ENCODE peak calls at places on chromosomes 12 and 14, in ten cellular contexts. One of them, this sample, is unnamed.

GRCh38 chr14:81535399-81536124 is 1.9 kb upstream of the SEL1L start:
- DNase-seq in dorsolateral prefrontal cortex: no peak
- DNase-seq in heart right ventricle: no peak
- DNase-seq in neural progenitor cell: no peak
- DNase-seq in adrenal gland: no peak
- DNase-seq in MM.1S: no peak
- DNase-seq in fibroblast of lung: no peak
- DNase-seq in tibial nerve: no peak
- DNase-seq in PC-3: no peak
- DNase-seq in IMR-90: no peak
- DNase-seq in this sample: no peak

GRCh38 chr14:104295681-104296387 is 157.4 kb downstream of the KIF26A start:
- DNase-seq in heart right ventricle: peak; percentile 6
- DNase-seq in dorsolateral prefrontal cortex: no peak
- DNase-seq in adrenal gland: peak; percentile 50
- DNase-seq in IMR-90: no peak
- DNase-seq in fibroblast of lung: no peak
- DNase-seq in neural progenitor cell: no peak
- DNase-seq in tibial nerve: no peak
- DNase-seq in PC-3: no peak
- DNase-seq in MM.1S: no peak
- DNase-seq in this sample: no peak

GRCh38 chr12:19282133-19282532 is 152.6 kb downstream of the PLEKHA5 start:
- DNase-seq in dorsolateral prefrontal cortex: no peak
- DNase-seq in neural progenitor cell: no peak
- DNase-seq in adrenal gland: no peak
- DNase-seq in heart right ventricle: no peak
- DNase-seq in PC-3: no peak
- DNase-seq in IMR-90: no peak
- DNase-seq in fibroblast of lung: no peak
- DNase-seq in MM.1S: no peak
- DNase-seq in tibial nerve: no peak
- DNase-seq in this sample: no peak

GRCh38 chr12:2170376-2170775 is 117.6 kb downstream of the CACNA1C start:
- DNase-seq in tibial nerve: no peak
- DNase-seq in dorsolateral prefrontal cortex: no peak
- DNase-seq in IMR-90: no peak
- DNase-seq in MM.1S: no peak
- DNase-seq in adrenal gland: no peak
- DNase-seq in neural progenitor cell: no peak
- DNase-seq in heart right ventricle: no peak
- DNase-seq in PC-3: no peak
- DNase-seq in fibroblast of lung: peak; percentile 69
- DNase-seq in this sample: no peak

GRCh38 chr12:52645120-52645761 is 6.8 kb downstream of the KRT2 start:
- DNase-seq in neural progenitor cell: no peak
- DNase-seq in PC-3: no peak
- DNase-seq in fibroblast of lung: no peak
- DNase-seq in dorsolateral prefrontal cortex: no peak
- DNase-seq in tibial nerve: no peak
- DNase-seq in IMR-90: no peak
- DNase-seq in heart right ventricle: no peak
- DNase-seq in MM.1S: no peak
- DNase-seq in adrenal gland: no peak
- DNase-seq in this sample: peak; percentile 22

GRCh38 chr14:38505221-38506095 is 249.6 kb upstream of the CLEC14A start:
- DNase-seq in dorsolateral prefrontal cortex: no peak
- DNase-seq in neural progenitor cell: no peak
- DNase-seq in MM.1S: no peak
- DNase-seq in IMR-90: peak; percentile 67
- DNase-seq in tibial nerve: no peak
- DNase-seq in heart right ventricle: no peak
- DNase-seq in adrenal gland: no peak
- DNase-seq in PC-3: no peak
- DNase-seq in fibroblast of lung: peak; percentile 41
- DNase-seq in this sample: no peak

GRCh38 chr12:47767197-47767724 is 5.8 kb upstream of the SLC48A1 start:
- DNase-seq in heart right ventricle: peak; percentile 57
- DNase-seq in dorsolateral prefrontal cortex: no peak
- DNase-seq in fibroblast of lung: peak; percentile 60
- DNase-seq in MM.1S: peak; percentile 82
- DNase-seq in tibial nerve: no peak
- DNase-seq in adrenal gland: no peak
- DNase-seq in PC-3: peak; percentile 64
- DNase-seq in neural progenitor cell: peak; percentile 48
- DNase-seq in IMR-90: peak; percentile 19
- DNase-seq in this sample: peak; percentile 53

GRCh38 chr12:124441443-124442190 is 125.8 kb downstream of the NCOR2 start:
- DNase-seq in heart right ventricle: no peak
- DNase-seq in neural progenitor cell: no peak
- DNase-seq in adrenal gland: no peak
- DNase-seq in PC-3: peak; percentile 74
- DNase-seq in dorsolateral prefrontal cortex: no peak
- DNase-seq in IMR-90: peak; percentile 92
- DNase-seq in tibial nerve: no peak
- DNase-seq in fibroblast of lung: peak; percentile 87
- DNase-seq in MM.1S: no peak
- DNase-seq in this sample: no peak

GRCh38 chr12:39620664-39621658 is 1.4 kb upstream of the ABCD2 start:
- DNase-seq in dorsolateral prefrontal cortex: no peak
- DNase-seq in fibroblast of lung: peak; percentile 5
- DNase-seq in neural progenitor cell: no peak
- DNase-seq in MM.1S: peak; percentile 71
- DNase-seq in PC-3: peak; percentile 6
- DNase-seq in heart right ventricle: no peak
- DNase-seq in IMR-90: no peak
- DNase-seq in adrenal gland: no peak
- DNase-seq in tibial nerve: no peak
- DNase-seq in this sample: peak; percentile 70

GRCh38 chr12:122003646-122004611 is 17.8 kb upstream of the BCL7A start:
- DNase-seq in PC-3: no peak
- DNase-seq in IMR-90: no peak
- DNase-seq in heart right ventricle: no peak
- DNase-seq in dorsolateral prefrontal cortex: no peak
- DNase-seq in fibroblast of lung: no peak
- DNase-seq in neural progenitor cell: no peak
- DNase-seq in adrenal gland: no peak
- DNase-seq in tibial nerve: no peak
- DNase-seq in MM.1S: no peak
- DNase-seq in this sample: no peak

GRCh38 chr12:18171571-18171970 is 81.6 kb upstream of the RERGL start:
- DNase-seq in adrenal gland: no peak
- DNase-seq in MM.1S: no peak
- DNase-seq in dorsolateral prefrontal cortex: no peak
- DNase-seq in IMR-90: no peak
- DNase-seq in heart right ventricle: no peak
- DNase-seq in tibial nerve: no peak
- DNase-seq in fibroblast of lung: peak; percentile 63
- DNase-seq in neural progenitor cell: no peak
- DNase-seq in PC-3: peak; percentile 1
- DNase-seq in this sample: no peak

GRCh38 chr12:57218030-57218853 is 1.6 kb downstream of the NXPH4 start:
- DNase-seq in dorsolateral prefrontal cortex: no peak
- DNase-seq in MM.1S: no peak
- DNase-seq in IMR-90: peak; percentile 70
- DNase-seq in adrenal gland: no peak
- DNase-seq in neural progenitor cell: no peak
- DNase-seq in tibial nerve: no peak
- DNase-seq in fibroblast of lung: peak; percentile 32
- DNase-seq in heart right ventricle: no peak
- DNase-seq in PC-3: peak; percentile 52
- DNase-seq in this sample: no peak

DNA sequence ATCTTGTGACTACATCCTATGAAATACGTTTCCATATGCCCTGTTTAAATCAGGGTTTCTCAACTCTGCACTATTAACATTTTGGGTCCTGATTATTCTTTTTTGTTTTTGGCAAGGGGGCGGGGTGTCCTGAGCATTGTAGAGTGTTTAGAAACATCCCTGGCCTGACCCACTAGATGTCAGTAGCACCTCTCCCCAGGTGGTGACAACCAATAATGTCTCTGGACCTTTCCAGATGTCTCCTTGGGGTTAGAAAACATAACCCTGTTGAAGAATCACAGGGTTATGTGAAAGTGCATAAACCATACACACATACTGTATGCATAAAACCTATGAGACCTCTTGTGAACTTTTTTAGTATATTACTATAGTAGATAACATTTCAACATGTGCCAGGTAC is 1.4 kb downstream of the ACAD10 start:
- DNase-seq in PC-3: peak; percentile 43
- DNase-seq in heart right ventricle: no peak
- DNase-seq in fibroblast of lung: no peak
- DNase-seq in MM.1S: peak; percentile 46
- DNase-seq in tibial nerve: no peak
- DNase-seq in IMR-90: no peak
- DNase-seq in dorsolateral prefrontal cortex: no peak
- DNase-seq in adrenal gland: no peak
- DNase-seq in neural progenitor cell: no peak
- DNase-seq in this sample: no peak
- TF ChIP-seq CTCF in PC-3: peak; percentile 65
- TF ChIP-seq CTCF in heart right ventricle: no peak
- TF ChIP-seq CTCF in fibroblast of lung: no peak
- TF ChIP-seq CTCF in MM.1S: peak; percentile 25
- TF ChIP-seq CTCF in tibial nerve: no peak
- TF ChIP-seq CTCF in IMR-90: peak; percentile 7
- TF ChIP-seq CTCF in dorsolateral prefrontal cortex: no peak
- TF ChIP-seq CTCF in adrenal gland: no peak
- TF ChIP-seq CTCF in neural progenitor cell: no peak
- TF ChIP-seq CTCF in this sample: no peak

DNA sequence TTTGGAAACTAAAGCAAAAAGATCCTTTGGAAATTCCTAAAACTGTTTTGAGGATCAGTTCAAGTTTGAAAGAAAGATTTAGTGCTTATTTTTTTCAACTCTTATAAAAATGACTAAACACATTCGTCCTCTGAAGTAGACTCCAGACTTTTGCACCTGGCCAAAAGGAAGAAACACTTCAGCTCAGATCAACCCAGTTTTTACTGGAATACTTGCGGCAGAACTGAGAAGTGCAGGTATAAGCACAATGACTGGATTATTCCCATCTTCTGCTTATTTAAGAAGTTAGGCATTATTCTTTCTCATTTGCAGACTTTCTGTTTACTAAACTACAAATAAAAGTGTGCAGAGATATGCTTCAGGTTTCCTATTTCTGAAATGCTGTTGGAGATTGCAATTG is 41.9 kb downstream of the PDE6H start:
- DNase-seq in dorsolateral prefrontal cortex: no peak
- DNase-seq in adrenal gland: no peak
- DNase-seq in MM.1S: no peak
- DNase-seq in fibroblast of lung: no peak
- DNase-seq in IMR-90: no peak
- DNase-seq in tibial nerve: no peak
- DNase-seq in heart right ventricle: no peak
- DNase-seq in PC-3: peak; percentile 5
- DNase-seq in neural progenitor cell: no peak
- DNase-seq in this sample: no peak
- H3K4me3 ChIP-seq in dorsolateral prefrontal cortex: no peak overlapping the region
- H3K4me3 ChIP-seq in adrenal gland: no peak overlapping the region
- H3K4me3 ChIP-seq in MM.1S: no peak overlapping the region
- H3K4me3 ChIP-seq in fibroblast of lung: no peak overlapping the region
- H3K4me3 ChIP-seq in IMR-90: no peak overlapping the region
- H3K4me3 ChIP-seq in tibial nerve: no peak overlapping the region
- H3K4me3 ChIP-seq in heart right ventricle: no peak overlapping the region
- H3K4me3 ChIP-seq in PC-3: no peak overlapping the region
- H3K4me3 ChIP-seq in neural progenitor cell: no peak overlapping the region
- H3K4me3 ChIP-seq in this sample: no peak overlapping the region

GRCh38 chr12:26319511-26319910 is 124.1 kb downstream of the SSPN start:
- DNase-seq in tibial nerve: peak; percentile 49
- DNase-seq in heart right ventricle: no peak
- DNase-seq in PC-3: peak; percentile 77
- DNase-seq in neural progenitor cell: no peak
- DNase-seq in adrenal gland: peak; percentile 72
- DNase-seq in fibroblast of lung: peak; percentile 80
- DNase-seq in IMR-90: peak; percentile 94
- DNase-seq in MM.1S: no peak
- DNase-seq in dorsolateral prefrontal cortex: no peak
- DNase-seq in this sample: no peak

GRCh38 chr12:26317942-26318565 is 122.7 kb downstream of the SSPN start:
- DNase-seq in fibroblast of lung: peak; percentile 73
- DNase-seq in tibial nerve: no peak
- DNase-seq in heart right ventricle: no peak
- DNase-seq in adrenal gland: no peak
- DNase-seq in dorsolateral prefrontal cortex: no peak
- DNase-seq in PC-3: peak; percentile 95
- DNase-seq in MM.1S: no peak
- DNase-seq in neural progenitor cell: no peak
- DNase-seq in IMR-90: peak; percentile 84
- DNase-seq in this sample: no peak

DNA sequence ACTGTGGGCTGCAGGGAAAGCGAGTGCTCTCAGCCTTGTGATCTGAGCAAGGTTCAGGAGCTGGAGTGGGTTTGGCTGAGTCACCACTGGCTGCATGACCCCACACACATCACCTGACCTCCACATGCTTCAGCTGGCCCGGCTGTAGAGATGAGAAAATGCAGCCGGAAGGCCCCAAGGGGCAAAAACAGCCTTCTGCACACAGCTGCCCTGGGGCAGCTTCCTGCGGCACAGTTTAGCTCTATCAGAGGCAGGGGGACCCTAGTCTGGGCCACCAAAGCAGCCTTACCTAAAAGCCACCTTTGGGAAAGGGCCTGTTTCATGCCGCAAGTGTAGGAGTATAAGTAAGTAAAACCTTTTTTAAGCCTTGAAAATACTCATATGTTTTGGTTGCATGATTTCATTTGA is 123.3 kb downstream of the SSPN start:
- DNase-seq in fibroblast of lung: peak; percentile 86
- DNase-seq in IMR-90: peak; percentile 89
- DNase-seq in neural progenitor cell: no peak
- DNase-seq in MM.1S: no peak
- DNase-seq in dorsolateral prefrontal cortex: no peak
- DNase-seq in adrenal gland: peak; percentile 74
- DNase-seq in tibial nerve: peak; percentile 59
- DNase-seq in PC-3: peak; percentile 53
- DNase-seq in heart right ventricle: peak; percentile 23
- DNase-seq in this sample: no peak
- H3K27ac ChIP-seq in fibroblast of lung: peak overlapping the region; percentile 57
- H3K27ac ChIP-seq in IMR-90: peak overlapping the region; percentile 28
- H3K27ac ChIP-seq in neural progenitor cell: no peak overlapping the region
- H3K27ac ChIP-seq in MM.1S: no peak overlapping the region
- H3K27ac ChIP-seq in dorsolateral prefrontal cortex: no peak overlapping the region
- H3K27ac ChIP-seq in adrenal gland: peak overlapping the region; percentile 56
- H3K27ac ChIP-seq in tibial nerve: peak overlapping the region; percentile 49
- H3K27ac ChIP-seq in PC-3: peak overlapping the region; percentile 84
- H3K27ac ChIP-seq in heart right ventricle: no peak overlapping the region
- H3K27ac ChIP-seq in this sample: no peak overlapping the region

GRCh38 chr14:21902561-21903199 is 229.1 kb upstream of the OR4E1 start:
- DNase-seq in adrenal gland: no peak
- DNase-seq in dorsolateral prefrontal cortex: peak; percentile 30
- DNase-seq in neural progenitor cell: no peak
- DNase-seq in fibroblast of lung: no peak
- DNase-seq in MM.1S: no peak
- DNase-seq in heart right ventricle: no peak
- DNase-seq in tibial nerve: no peak
- DNase-seq in PC-3: no peak
- DNase-seq in IMR-90: no peak
- DNase-seq in this sample: peak; percentile 51
- TF ChIP-seq CTCF in adrenal gland: no peak
- TF ChIP-seq CTCF in dorsolateral prefrontal cortex: peak; percentile 32
- TF ChIP-seq CTCF in neural progenitor cell: peak; percentile 51
- TF ChIP-seq CTCF in fibroblast of lung: no peak
- TF ChIP-seq CTCF in MM.1S: no peak
- TF ChIP-seq CTCF in heart right ventricle: no peak
- TF ChIP-seq CTCF in tibial nerve: no peak
- TF ChIP-seq CTCF in PC-3: no peak
- TF ChIP-seq CTCF in IMR-90: peak; percentile 30
- TF ChIP-seq CTCF in this sample: peak; percentile 59